ENCODE peak calls at places on chromosome 1, in seven cellular contexts. V is A172, I is NCI-H1436, F is BJ, T is tibial artery, K is kidney glomerular epithelial cell, M is NCI-H2081 treated with DMSO at 0.1 percent for 48 hours. X is an unnamed sample.

GRCh38 chr1:8284167-8284566 is 33.7 kb upstream of the SLC45A1 start:
- DNase-seq in K (no peak), F (no peak), T (no peak), V (no peak), M (no peak), I (no peak), X (no peak)

GRCh38 chr1:62407398-62408009 is 29.3 kb upstream of the USP1 start:
- DNase-seq in M (peak), F (no peak), T (no peak), I (peak), K (peak), V (peak), X (no peak)

GRCh38 chr1:9338354-9339250 is 45.9 kb downstream of the SPSB1 start:
- DNase-seq in I (no peak), M (no peak), T (no peak), K (no peak), F (no peak), V (no peak), X (no peak)

GRCh38 chr1:9249263-9249533 is 14.6 kb downstream of the H6PD start:
- DNase-seq in F (no peak), I (no peak), V (no peak), K (no peak), T (no peak), M (no peak), X (no peak)

GRCh38 chr1:201085902-201086735 is 26.1 kb downstream of the CACNA1S start:
- DNase-seq in T (peak), M (no peak), I (peak), K (peak), F (no peak), V (peak), X (no peak)

GRCh38 chr1:90189889-90190288 is 195.0 kb downstream of the ZNF326 start:
- DNase-seq in K (no peak), V (no peak), I (no peak), F (no peak), M (no peak), T (no peak), X (no peak)

GRCh38 chr1:3611170-3612019 is at the start of gene MEGF6:
- DNase-seq in M (no peak), T (no peak), V (no peak), I (peak), F (no peak), K (no peak), X (no peak)

GRCh38 chr1:100921110-100921706 is 25.3 kb downstream of the SLC30A7 start:
- DNase-seq in K (peak), T (no peak), I (peak), M (no peak), F (no peak), V (peak), X (no peak)

GRCh38 chr1:220271706-220272046 is 577 bp downstream of the RAB3GAP2 start:
- DNase-seq in T (no peak), M (no peak), V (peak), F (no peak), I (no peak), K (no peak), X (no peak)

GRCh38 chr1:205766038-205766437 is 9.2 kb downstream of the RAB29 start:
- DNase-seq in K (peak), T (no peak), M (no peak), I (no peak), V (peak), F (no peak), X (no peak)

GRCh38 chr1:151990058-151990855 is 3.4 kb downstream of the S100A10 start:
- DNase-seq in M (no peak), V (peak), I (no peak), K (no peak), F (no peak), T (no peak), X (no peak)

GRCh38 chr1:41919764-41920397 is 1.2 kb upstream of the HIVEP3 start:
- DNase-seq in K (peak), T (peak), M (peak), I (peak), V (peak), F (no peak), X (no peak)

GRCh38 chr1:59414406-59415133 is 117.7 kb downstream of the FGGY start:
- DNase-seq in F (peak), T (no peak), K (no peak), M (no peak), V (peak), I (no peak), X (no peak)

GRCh38 chr1:183783896-183784637 is 20.9 kb upstream of the RGL1 start:
- DNase-seq in F (no peak), M (no peak), T (peak), I (no peak), V (peak), K (no peak), X (no peak)

GRCh38 chr1:38671221-38671620 is 188.4 kb downstream of the RRAGC start:
- DNase-seq in K (no peak), I (no peak), M (no peak), T (no peak), F (no peak), V (no peak), X (no peak)

GRCh38 chr1:82317671-82318070 is 516.9 kb downstream of the ADGRL2 start:
- DNase-seq in M (no peak), T (no peak), F (no peak), K (no peak), V (peak), I (no peak), X (peak)

GRCh38 chr1:156140879-156141707 is 12.3 kb upstream of the SEMA4A start:
- DNase-seq in K (no peak), I (no peak), T (peak), M (no peak), V (peak), F (no peak), X (no peak)

X was measured in kidney epithelial cell.